ENCODE peak calls at places on chromosomes 2 and 18, in nine cellular contexts. A is left ventricle myocardium inferior, L is hepatocyte, D is fibroblast of pulmonary artery, H is endothelial cell, I is K562, C is brain microvascular endothelial cell, Y is endothelial cell of umbilical vein, U is suprapubic skin. O is an unnamed sample.

GRCh38 chr2:174341995-174342571 is 7.3 kb downstream of the SP9 start:
- DNase-seq in A (no peak), L (peak; percentile 10), D (no peak), H (peak; percentile 35), I (no peak), C (no peak), Y (no peak), U (no peak), O (no peak)

GRCh38 chr2:54957321-54957999 is 92.8 kb downstream of the RTN4 start:
- DNase-seq in A (no peak), L (no peak), D (no peak), H (no peak), I (peak; percentile 32), C (no peak), Y (no peak), U (no peak), O (no peak)

GRCh38 chr2:85462337-85462736 is 43.8 kb downstream of the SH2D6 start:
- DNase-seq in A (no peak), L (no peak), D (no peak), H (no peak), I (no peak), C (no peak), Y (no peak), U (no peak), O (no peak)

GRCh38 chr2:19416784-19417684 is 58.6 kb upstream of the OSR1 start:
- DNase-seq in A (peak; percentile 33), L (no peak), D (no peak), H (no peak), I (no peak), C (no peak), Y (no peak), U (no peak), O (no peak)

GRCh38 chr2:241413929-241414580 is 58.0 kb downstream of the FARP2 start:
- DNase-seq in A (no peak), L (no peak), D (no peak), H (no peak), I (no peak), C (no peak), Y (no peak), U (no peak), O (no peak)

GRCh38 chr2:31434911-31435310 is 20.4 kb upstream of the XDH start:
- DNase-seq in A (no peak), L (no peak), D (no peak), H (no peak), I (no peak), C (no peak), Y (no peak), U (no peak), O (no peak)

GRCh38 chr2:127829845-127830246 is 18.9 kb upstream of the WDR33 start:
- DNase-seq in A (no peak), L (no peak), D (no peak), H (no peak), I (peak; percentile 31), C (no peak), Y (no peak), U (no peak), O (no peak)

GRCh38 chr2:9422321-9423099 is 818 bp downstream of the ITGB1BP1 start:
- DNase-seq in A (peak; percentile 39), L (peak; percentile 51), D (no peak), H (peak; percentile 21), I (peak; percentile 58), C (no peak), Y (peak; percentile 45), U (no peak), O (no peak)

GRCh38 chr2:61327173-61327572 is 143.7 kb downstream of the USP34 start:
- DNase-seq in A (no peak), L (no peak), D (no peak), H (no peak), I (no peak), C (no peak), Y (no peak), U (no peak), O (no peak)

GRCh38 chr2:215736653-215737290 is 276.6 kb downstream of the MREG start:
- DNase-seq in A (no peak), L (no peak), D (peak; percentile 83), H (no peak), I (peak; percentile 25), C (no peak), Y (no peak), U (no peak), O (no peak)

GRCh38 chr2:237967463-237967871 is 653 bp downstream of the UBE2F start:
- DNase-seq in A (peak; percentile 25), L (peak; percentile 55), D (no peak), H (peak; percentile 38), I (peak; percentile 36), C (no peak), Y (peak; percentile 35), U (no peak), O (no peak)

GRCh38 chr2:237966250-237966564 is 607 bp upstream of the UBE2F start:
- DNase-seq in A (no peak), L (no peak), D (no peak), H (no peak), I (no peak), C (no peak), Y (no peak), U (no peak), O (no peak)

GRCh38 chr2:237964578-237965404 is 2.0 kb upstream of the UBE2F start:
- DNase-seq in A (no peak), L (peak; percentile 69), D (peak; percentile 96), H (no peak), I (peak; percentile 82), C (no peak), Y (no peak), U (no peak), O (no peak)

GRCh38 chr2:237966565-237967462 is at the start of gene UBE2F:
- DNase-seq in A (peak; percentile 98), L (peak; percentile 99), D (peak; percentile 98), H (peak; percentile 98), I (peak; percentile 83), C (peak; percentile 93), Y (peak; percentile 96), U (peak; percentile 99), O (peak; percentile 99)

GRCh38 chr2:237968048-237968862 is 1.4 kb downstream of the UBE2F start:
- DNase-seq in A (no peak), L (peak; percentile 50), D (peak; percentile 81), H (no peak), I (no peak), C (peak; percentile 38), Y (peak; percentile 17), U (peak; percentile 40), O (no peak)
- TF ChIP-seq CTCF in A (no peak), L (no peak), D (no peak), H (no peak), I (peak; percentile 41), C (no peak), Y (no peak), U (no peak), O (no peak)

GRCh38 chr2:187438459-187438858 is 9.6 kb downstream of the CALCRL start:
- DNase-seq in A (no peak), L (no peak), D (no peak), H (no peak), I (no peak), C (no peak), Y (peak; percentile 85), U (no peak), O (no peak)

GRCh38 chr2:187442778-187443177 is 5.3 kb downstream of the CALCRL start:
- DNase-seq in A (no peak), L (no peak), D (no peak), H (no peak), I (no peak), C (no peak), Y (peak; percentile 59), U (no peak), O (no peak)

GRCh38 chr2:187440101-187440500 is 8.0 kb downstream of the CALCRL start:
- DNase-seq in A (no peak), L (no peak), D (no peak), H (no peak), I (no peak), C (no peak), Y (peak; percentile 64), U (no peak), O (no peak)

GRCh38 chr2:187442378-187442777 is 5.7 kb downstream of the CALCRL start:
- DNase-seq in A (no peak), L (no peak), D (no peak), H (no peak), I (no peak), C (no peak), Y (no peak), U (no peak), O (no peak)
- TF ChIP-seq CTCF in A (no peak), L (peak; percentile 27), D (peak; percentile 10), H (no peak), I (peak; percentile 24), C (peak; percentile 6), Y (no peak), U (no peak), O (peak; percentile 34)

DNA sequence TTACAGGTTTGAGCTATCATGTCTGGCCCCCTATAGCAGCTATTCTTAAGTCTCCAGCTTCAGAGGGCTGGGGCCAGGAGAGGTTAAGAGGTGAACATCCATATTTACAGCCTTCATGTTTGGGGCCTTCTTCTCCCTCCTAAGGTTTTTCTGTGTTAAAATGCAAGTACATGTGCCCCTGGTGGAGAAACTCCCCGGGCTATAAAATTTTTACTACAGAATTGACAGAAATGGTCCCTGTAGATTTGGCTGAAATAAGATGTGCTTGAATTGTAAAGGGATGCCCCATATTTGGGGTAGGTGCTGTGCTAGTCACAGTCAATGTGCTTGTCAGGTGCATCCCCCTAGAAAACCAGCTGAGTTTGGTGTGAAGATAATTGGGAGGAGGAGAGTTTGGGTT is 263.3 kb upstream of the CXCR4 start:
- DNase-seq in A (no peak), L (no peak), D (no peak), H (no peak), I (no peak), C (no peak), Y (no peak), U (no peak), O (no peak)
- TF ChIP-seq CTCF in A (no peak), L (no peak), D (no peak), H (no peak), I (no peak), C (no peak), Y (no peak), U (no peak), O (no peak)

GRCh38 chr18:11488175-11488574 is 121.2 kb upstream of the SLC35G4 start:
- DNase-seq in A (no peak), L (no peak), D (peak; percentile 40), H (no peak), I (no peak), C (peak; percentile 63), Y (no peak), U (no peak), O (no peak)

GRCh38 chr18:11487390-11487789 is 122.0 kb upstream of the SLC35G4 start:
- DNase-seq in A (no peak), L (no peak), D (no peak), H (no peak), I (no peak), C (no peak), Y (no peak), U (no peak), O (no peak)

GRCh38 chr18:11482271-11482670 is 127.1 kb upstream of the SLC35G4 start:
- DNase-seq in A (no peak), L (no peak), D (peak; percentile 6), H (no peak), I (no peak), C (no peak), Y (no peak), U (no peak), O (no peak)
- TF ChIP-seq CTCF in A (no peak), L (no peak), D (no peak), H (no peak), I (no peak), C (no peak), Y (no peak), U (no peak), O (no peak)

GRCh38 chr2:111692311-111692710 is 191.7 kb downstream of the ANAPC1 start:
- DNase-seq in A (no peak), L (no peak), D (no peak), H (no peak), I (peak; percentile 31), C (no peak), Y (no peak), U (no peak), O (no peak)
- TF ChIP-seq CTCF in A (no peak), L (no peak), D (peak; percentile 8), H (peak; percentile 36), I (peak; percentile 4), C (peak; percentile 45), Y (no peak), U (no peak), O (peak; percentile 35)

O was measured in type B pancreatic cell.